ENCODE peak calls at places on chromosomes 13 and 19, in eight cellular contexts. N is stomach, F is ovary, I is transverse colon, V is tibial nerve, Y is Peyer's patch, T is spleen, A is breast epithelium. E is an unnamed sample. For H3K36me3, the result is how much of the 10 kb centered on the place peaks cover.

GRCh38 chr19:33905473-33905936 is 108.8 kb downstream of the KCTD15 start:
- DNase-seq in N (no peak), F (no peak), I (peak), V (no peak), Y (no peak), T (no peak), A (peak), E (peak)

GRCh38 chr13:104385409-104385808 is 1319.2 kb upstream of the SLC10A2 start:
- DNase-seq in N (no peak), F (no peak), I (no peak), V (no peak), Y (no peak), T (no peak), A (no peak), E (no peak)

GRCh38 chr13:44487989-44488388 is 88.1 kb downstream of the TSC22D1 start:
- DNase-seq in N (no peak), F (no peak), I (no peak), V (no peak), Y (no peak), T (no peak), A (no peak), E (no peak)

GRCh38 chr19:41299755-41300089 is 10.2 kb upstream of the CCDC97 start:
- DNase-seq in N (peak), F (peak), I (peak), V (peak), Y (peak), T (no peak), A (no peak), E (peak)

GRCh38 chr19:3397266-3398022 is 31.1 kb downstream of the NFIC start:
- DNase-seq in N (peak), F (no peak), I (peak), V (peak), Y (no peak), T (no peak), A (peak), E (peak)

GRCh38 chr19:49988007-49988406 is 27.0 kb upstream of the SIGLEC11 start:
- DNase-seq in N (no peak), F (no peak), I (no peak), V (no peak), Y (no peak), T (no peak), A (no peak), E (no peak)

GRCh38 chr19:39381910-39382611 is 8.8 kb downstream of the PAF1 start:
- DNase-seq in N (no peak), F (no peak), I (no peak), V (no peak), Y (no peak), T (no peak), A (no peak), E (no peak)

GRCh38 chr13:41645313-41645712 is 188.0 kb downstream of the RGCC start:
- DNase-seq in N (no peak), F (no peak), I (no peak), V (peak), Y (no peak), T (no peak), A (peak), E (peak)

GRCh38 chr13:109989686-109990085 is 203.3 kb upstream of the IRS2 start:
- DNase-seq in N (no peak), F (no peak), I (no peak), V (no peak), Y (no peak), T (no peak), A (no peak), E (no peak)

GRCh38 chr19:54436031-54436523 is 12.9 kb upstream of the LENG8 start:
- DNase-seq in N (no peak), F (no peak), I (no peak), V (no peak), Y (no peak), T (no peak), A (no peak), E (no peak)

GRCh38 chr13:106619688-106620555 is 52.0 kb upstream of the ARGLU1 start:
- DNase-seq in N (no peak), F (peak), I (peak), V (no peak), Y (peak), T (no peak), A (no peak), E (peak)

GRCh38 chr19:30253581-30253996 is 118.6 kb upstream of the ZNF536 start:
- DNase-seq in N (no peak), F (no peak), I (no peak), V (no peak), Y (no peak), T (no peak), A (no peak), E (no peak)

GRCh38 chr13:35699805-35700204 is 223.3 kb upstream of the MAB21L1 start:
- DNase-seq in N (no peak), F (peak), I (peak), V (no peak), Y (no peak), T (no peak), A (no peak), E (no peak)

GRCh38 chr13:72983085-72983768 is 75.6 kb upstream of the KLF5 start:
- DNase-seq in N (peak), F (no peak), I (peak), V (no peak), Y (no peak), T (no peak), A (no peak), E (peak)

GRCh38 chr13:85313761-85314503 is 485.3 kb downstream of the SLITRK6 start:
- DNase-seq in N (no peak), F (no peak), I (no peak), V (no peak), Y (no peak), T (no peak), A (no peak), E (no peak)

DNA sequence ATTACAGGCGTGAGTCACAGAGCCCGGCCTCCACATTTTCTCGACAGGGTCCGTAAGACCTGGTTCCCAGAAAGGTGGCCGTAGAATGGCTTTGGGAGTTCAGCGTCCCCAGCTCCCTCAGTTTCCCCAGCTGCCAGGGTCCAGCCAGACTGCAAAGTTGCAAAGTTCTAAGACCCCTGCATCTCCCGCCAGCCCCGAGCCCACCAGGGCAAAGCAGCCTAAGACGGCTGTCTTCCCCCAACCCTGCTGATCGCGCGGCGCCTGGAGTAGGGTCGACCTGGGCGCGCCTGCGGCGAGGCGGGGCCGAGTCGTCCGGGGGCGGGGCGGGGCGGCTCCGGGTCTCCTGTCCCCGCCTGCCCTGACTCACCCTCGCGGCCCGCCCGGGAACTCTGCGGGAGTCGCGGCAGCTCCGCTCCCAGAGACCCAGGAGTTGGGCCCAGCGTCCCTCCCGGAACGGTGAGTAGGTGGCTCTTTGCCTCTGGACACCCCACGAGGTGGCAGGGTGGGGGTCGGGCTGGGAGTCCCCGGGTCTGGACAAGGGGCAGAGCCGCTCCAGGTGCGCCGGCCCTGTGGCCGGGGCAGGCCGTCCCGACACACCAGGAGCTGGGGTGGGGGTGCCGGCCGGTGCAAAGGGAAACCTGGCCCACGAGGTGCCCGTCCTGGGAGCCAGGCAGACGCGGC is at the start of gene LRRC8E:
- DNase-seq in N (peak), F (peak), I (peak), V (no peak), Y (no peak), T (no peak), A (no peak), E (peak)
- TF ChIP-seq POLR2A in N (no peak), F (no peak), I (peak), V (no peak), Y (no peak), T (no peak), A (no peak), E (peak)

GRCh38 chr19:8482696-8483095 is 19.7 kb downstream of the PRAM1 start:
- DNase-seq in N (no peak), F (no peak), I (no peak), V (no peak), Y (no peak), T (peak), A (no peak), E (no peak)
- H3K36me3 ChIP-seq in N (half or more), F (under half), I (half or more), V (under half), Y (half or more), T (half or more), A (under half), E (under half)

GRCh38 chr19:29211562-29212416 is 1.2 kb downstream of the UQCRFS1 start:
- DNase-seq in N (no peak), F (no peak), I (peak), V (no peak), Y (no peak), T (no peak), A (no peak), E (no peak)

GRCh38 chr19:29215322-29215845 is 2.4 kb upstream of the UQCRFS1 start:
- DNase-seq in N (no peak), F (no peak), I (no peak), V (no peak), Y (no peak), T (no peak), A (no peak), E (no peak)

GRCh38 chr19:29214411-29214810 is 1.5 kb upstream of the UQCRFS1 start:
- DNase-seq in N (no peak), F (no peak), I (no peak), V (no peak), Y (no peak), T (no peak), A (no peak), E (no peak)

GRCh38 chr19:29216021-29216420 is 3.1 kb upstream of the UQCRFS1 start:
- DNase-seq in N (no peak), F (no peak), I (no peak), V (no peak), Y (no peak), T (no peak), A (no peak), E (no peak)

DNA sequence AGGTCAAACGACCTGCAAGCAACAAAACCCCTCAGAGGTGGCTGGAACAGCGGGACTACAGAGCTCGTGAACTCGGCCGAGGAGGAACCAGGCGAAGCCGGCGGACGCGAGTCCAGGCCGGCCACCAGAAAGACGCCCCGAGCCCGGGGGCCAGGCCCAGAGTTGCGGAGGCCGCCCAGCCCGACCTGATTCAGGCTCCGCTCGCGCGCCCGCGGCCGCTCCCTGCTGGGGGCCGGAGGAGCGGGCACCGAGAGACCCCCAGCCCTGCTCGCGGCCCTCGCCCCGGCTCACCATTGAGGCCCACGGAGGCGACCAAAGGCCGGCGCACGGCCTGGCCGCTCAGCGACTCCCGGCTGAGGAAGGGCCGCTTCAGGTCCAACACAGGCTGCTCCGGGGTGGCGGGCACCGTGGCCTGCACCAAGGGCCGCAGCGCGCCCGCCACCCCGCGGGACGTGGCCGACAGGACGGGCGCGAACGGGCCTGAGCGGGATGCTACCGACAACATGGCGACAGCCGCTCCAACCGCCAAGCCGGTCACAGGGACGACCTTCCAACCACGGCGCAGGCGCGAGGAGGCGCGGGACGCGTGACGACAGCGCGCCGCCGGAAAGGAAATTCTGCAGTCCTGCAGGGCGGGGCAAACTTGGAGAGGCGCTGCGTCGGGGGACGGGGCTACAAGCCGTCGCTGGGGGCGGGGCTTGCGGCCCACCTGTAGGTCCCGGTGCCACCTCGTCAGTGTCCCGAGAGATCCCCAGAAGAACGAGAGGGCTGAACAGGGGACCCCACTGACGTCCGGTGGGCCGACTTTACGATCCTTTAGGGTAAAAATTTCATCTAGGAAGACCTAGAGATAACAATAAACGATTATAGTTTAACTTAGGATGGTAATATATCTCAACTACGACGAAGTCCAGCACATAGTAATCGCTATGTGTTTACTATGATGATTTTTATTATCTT is at the start of gene UQCRFS1:
- DNase-seq in N (peak), F (peak), I (peak), V (peak), Y (peak), T (peak), A (peak), E (peak)
- TF ChIP-seq POLR2A in N (no peak), F (peak), I (peak), V (peak), Y (peak), T (no peak), A (peak), E (peak)

DNA sequence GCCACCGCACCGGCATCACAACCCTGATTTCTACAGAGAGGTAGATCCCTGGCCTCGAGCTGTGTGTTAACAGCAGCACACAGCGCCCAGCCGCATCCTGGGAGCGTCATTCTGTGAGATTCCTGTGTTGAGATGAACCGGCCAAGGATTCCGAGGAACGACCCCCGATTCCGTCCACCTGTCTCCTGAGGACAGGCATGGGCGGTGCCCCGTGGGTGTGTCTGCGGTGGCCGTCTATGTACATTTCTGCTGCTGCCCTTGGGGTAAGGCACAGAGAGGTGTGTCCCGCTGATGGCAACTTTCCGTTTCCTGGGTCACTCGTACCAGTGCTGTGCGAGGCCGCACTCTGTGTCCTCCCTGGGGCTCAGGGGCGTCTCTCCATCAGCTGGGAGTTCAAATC is 16.1 kb upstream of the F2RL3 start:
- DNase-seq in N (no peak), F (no peak), I (no peak), V (no peak), Y (no peak), T (no peak), A (no peak), E (no peak)
- H3K36me3 ChIP-seq in N (half or more), F (under half), I (under half), V (under half), Y (half or more), T (half or more), A (under half), E (under half)

GRCh38 chr19:55579766-55580621 is 654 bp downstream of the ZNF579 start:
- DNase-seq in N (no peak), F (no peak), I (no peak), V (no peak), Y (no peak), T (no peak), A (no peak), E (no peak)
- TF ChIP-seq POLR2A in N (no peak), F (no peak), I (no peak), V (no peak), Y (no peak), T (no peak), A (no peak), E (no peak)

DNA sequence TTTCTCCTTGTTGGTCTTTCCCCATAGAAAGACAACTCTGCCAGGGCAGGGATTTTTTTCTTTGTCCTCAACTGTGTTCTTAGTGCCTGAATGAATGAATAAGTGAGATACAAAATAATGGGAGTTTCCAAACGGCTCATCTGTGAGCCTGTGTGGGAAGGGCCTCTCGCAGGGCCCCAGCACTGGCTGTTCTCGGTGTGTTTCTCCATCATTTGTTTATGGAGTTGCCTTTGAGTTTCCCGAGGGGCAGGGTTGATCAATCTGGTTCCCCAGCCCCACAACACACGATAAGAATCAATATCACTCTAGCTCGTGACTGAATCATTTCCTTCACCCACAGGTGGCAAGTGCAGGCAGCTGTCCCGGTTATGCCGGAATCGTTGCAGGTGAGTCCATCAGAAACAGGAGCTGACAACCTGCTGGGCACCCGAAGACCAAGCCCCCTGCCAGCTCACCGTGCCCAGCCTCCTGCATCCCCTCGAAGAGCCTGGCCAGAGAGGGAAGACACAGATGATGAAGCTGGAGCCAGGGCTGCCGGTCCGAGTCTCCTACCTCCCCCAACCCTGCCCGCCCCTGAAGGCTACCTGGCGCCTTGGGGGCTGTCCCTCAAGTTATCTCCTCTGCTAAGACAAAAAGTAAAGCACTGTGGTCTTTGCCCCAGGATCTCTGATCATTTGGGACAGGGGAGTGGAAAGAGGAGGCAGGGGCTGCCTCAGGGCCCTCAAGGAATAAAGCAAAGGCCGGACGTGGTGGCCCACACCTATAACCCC is 14.9 kb downstream of the FXYD5 start:
- DNase-seq in N (no peak), F (no peak), I (no peak), V (no peak), Y (no peak), T (no peak), A (no peak), E (no peak)
- H3K36me3 ChIP-seq in N (under half), F (under half), I (under half), V (under half), Y (under half), T (under half), A (under half), E (under half)

GRCh38 chr19:8363803-8364771 is at the start of gene ANGPTL4:
- DNase-seq in N (peak), F (no peak), I (peak), V (peak), Y (peak), T (peak), A (peak), E (peak)
- TF ChIP-seq POLR2A in N (no peak), F (peak), I (peak), V (peak), Y (peak), T (no peak), A (peak), E (peak)

GRCh38 chr13:21304256-21304655 is 127.8 kb downstream of the MRPL57 start:
- DNase-seq in N (no peak), F (no peak), I (no peak), V (no peak), Y (no peak), T (no peak), A (no peak), E (no peak)
- H3K36me3 ChIP-seq in N (under half), F (under half), I (under half), V (under half), Y (under half), T (under half), A (under half), E (under half)

GRCh38 chr19:19404879-19405860 is at the start of gene GATAD2A:
- DNase-seq in N (peak), F (peak), I (peak), V (peak), Y (peak), T (peak), A (peak), E (peak)
- TF ChIP-seq POLR2A in N (no peak), F (peak), I (peak), V (no peak), Y (peak), T (no peak), A (no peak), E (peak)

DNA sequence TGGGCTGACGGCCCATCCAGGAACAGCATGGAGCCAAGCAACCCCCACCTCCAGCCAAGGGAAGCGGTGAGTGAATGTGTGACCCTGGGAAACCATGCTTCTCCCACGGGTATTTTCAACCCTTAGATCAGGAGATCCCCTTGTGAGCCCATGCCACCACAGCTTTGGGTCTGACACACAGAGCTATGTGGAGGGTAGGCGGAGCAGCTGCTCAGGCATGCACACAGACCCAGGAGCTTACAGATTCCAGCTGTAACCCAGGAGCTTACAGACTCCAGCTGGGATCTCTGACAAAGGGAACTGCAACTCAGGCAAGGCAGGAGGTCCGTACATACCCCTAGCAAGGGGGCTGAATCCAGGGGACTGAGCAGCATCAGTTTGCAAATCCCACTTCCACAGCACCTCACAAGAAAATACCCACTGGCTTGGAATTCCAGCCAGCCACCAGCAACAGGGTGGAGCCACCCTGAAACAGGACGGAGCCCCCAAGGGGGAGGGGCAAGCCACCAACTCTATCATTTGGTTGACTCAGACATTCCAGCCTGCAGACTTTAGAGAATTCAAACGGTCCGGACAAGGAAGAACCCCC is 40.8 kb upstream of the RFXAP start:
- DNase-seq in N (no peak), F (no peak), I (no peak), V (no peak), Y (no peak), T (no peak), A (no peak), E (no peak)
- H3K36me3 ChIP-seq in N (under half), F (under half), I (under half), V (under half), Y (under half), T (under half), A (under half), E (under half)